ENCODE peak calls at places on chromosome 1, in eight cellular contexts. T is GM23248, L is HCT116, Q is fibroblast of lung, E is GM12878, N is MM.1S, K is keratinocyte, Z is mammary epithelial cell. R is an unnamed sample.

GRCh38 chr1:89942825-89943658 is 51.9 kb upstream of the ZNF326 start:
- DNase-seq in K (no peak), Z (no peak), N (no peak), E (no peak), Q (peak), L (no peak), T (peak), R (no peak)

GRCh38 chr1:46193984-46194570 is 4.2 kb downstream of the POMGNT1 start:
- DNase-seq in K (no peak), Q (no peak), T (no peak), Z (no peak), E (no peak), L (no peak), N (no peak), R (no peak)

GRCh38 chr1:68281946-68282615 is 49.8 kb upstream of the WLS start:
- DNase-seq in Z (no peak), T (no peak), N (no peak), K (no peak), E (no peak), Q (no peak), L (peak), R (no peak)

GRCh38 chr1:81160696-81161095 is 640.0 kb upstream of the ADGRL2 start:
- DNase-seq in K (no peak), L (no peak), T (no peak), E (no peak), N (peak), Z (no peak), Q (no peak), R (no peak)

GRCh38 chr1:172143384-172144025 is 277.0 kb upstream of the C1orf105 start:
- DNase-seq in K (no peak), E (no peak), T (peak), Q (peak), N (no peak), L (no peak), Z (peak), R (no peak)

GRCh38 chr1:53362270-53362669 is 34.4 kb upstream of the LRP8 start:
- DNase-seq in K (no peak), N (no peak), L (no peak), Z (no peak), Q (no peak), E (no peak), T (no peak), R (no peak)

GRCh38 chr1:43653339-43653738 is 3.4 kb downstream of the KDM4A start:
- DNase-seq in K (no peak), Q (peak), T (peak), E (peak), Z (peak), N (peak), L (no peak), R (no peak)

GRCh38 chr1:226390681-226391080 is 17.2 kb downstream of the PARP1 start:
- DNase-seq in Q (no peak), E (no peak), T (no peak), Z (peak), K (no peak), N (no peak), L (no peak), R (no peak)

GRCh38 chr1:112298558-112298957 is 97.5 kb upstream of the CTTNBP2NL start:
- DNase-seq in E (no peak), N (peak), K (peak), Z (peak), Q (peak), T (peak), L (peak), R (no peak)

GRCh38 chr1:44842763-44843655 is at the start of gene PTCH2:
- DNase-seq in T (peak), E (no peak), Z (peak), K (no peak), L (no peak), Q (peak), N (no peak), R (no peak)

GRCh38 chr1:243959998-243960397 is 91.1 kb upstream of the ZBTB18 start:
- DNase-seq in N (no peak), Q (no peak), E (no peak), K (no peak), L (no peak), T (no peak), Z (no peak), R (no peak)

GRCh38 chr1:202274611-202275010 is 67.1 kb downstream of the UBE2T start:
- DNase-seq in E (no peak), L (peak), Z (no peak), Q (no peak), T (peak), K (no peak), N (peak), R (no peak)

DNA sequence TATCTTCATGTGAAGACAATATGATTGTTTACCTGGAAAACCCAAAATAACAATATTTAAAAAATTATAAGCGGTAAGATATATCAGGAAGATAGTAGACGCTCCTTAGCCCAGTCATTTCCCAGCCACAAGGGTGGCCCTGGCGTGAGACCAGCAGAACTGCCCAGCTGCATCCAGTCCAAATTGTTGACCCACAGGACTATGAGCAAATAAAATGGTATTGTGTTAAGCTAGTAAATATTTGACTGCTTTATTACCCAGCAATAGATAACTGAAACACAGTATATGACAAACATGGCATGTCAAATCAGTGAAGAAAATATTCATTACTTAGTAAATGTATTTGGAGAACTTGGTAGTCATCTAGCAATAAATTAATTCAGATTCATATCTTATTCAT is 294.3 kb upstream of the SPAG17 start:
- DNase-seq in L (no peak), T (no peak), K (no peak), E (no peak), Z (no peak), Q (no peak), N (no peak), R (no peak)
- TF ChIP-seq EZH2 in L (no peak), T (no peak), K (no peak), E (no peak), Z (no peak), Q (no peak), N (no peak), R (no peak)

GRCh38 chr1:999797-1000356 is at the start of gene HES4:
- DNase-seq in Q (peak), L (peak), N (no peak), K (no peak), E (no peak), Z (peak), T (peak), R (peak)

GRCh38 chr1:1001057-1001630 is 1.2 kb upstream of the HES4 start:
- DNase-seq in E (no peak), Q (no peak), Z (no peak), T (no peak), K (no peak), L (no peak), N (no peak), R (no peak)

GRCh38 chr1:1003618-1004419 is 3.9 kb upstream of the HES4 start:
- DNase-seq in T (no peak), N (no peak), L (no peak), Z (no peak), E (no peak), Q (no peak), K (no peak), R (no peak)

GRCh38 chr1:1000357-1001056 is 610 bp upstream of the HES4 start:
- DNase-seq in N (no peak), L (peak), Z (peak), K (no peak), E (peak), Q (peak), T (peak), R (no peak)

GRCh38 chr1:1001631-1002300 is 1.9 kb upstream of the HES4 start:
- DNase-seq in Q (peak), L (peak), E (no peak), K (no peak), N (no peak), Z (peak), T (peak), R (no peak)
- TF ChIP-seq EZH2 in Q (no peak), L (no peak), E (no peak), K (no peak), N (no peak), Z (no peak), T (no peak), R (no peak)

GRCh38 chr1:32240140-32240951 is 6.7 kb upstream of the FAM167B start:
- DNase-seq in Z (peak), N (peak), T (peak), Q (peak), E (no peak), K (no peak), L (peak), R (no peak)
- TF ChIP-seq EZH2 in Z (no peak), N (no peak), T (no peak), Q (no peak), E (no peak), K (no peak), L (no peak), R (no peak)

DNA sequence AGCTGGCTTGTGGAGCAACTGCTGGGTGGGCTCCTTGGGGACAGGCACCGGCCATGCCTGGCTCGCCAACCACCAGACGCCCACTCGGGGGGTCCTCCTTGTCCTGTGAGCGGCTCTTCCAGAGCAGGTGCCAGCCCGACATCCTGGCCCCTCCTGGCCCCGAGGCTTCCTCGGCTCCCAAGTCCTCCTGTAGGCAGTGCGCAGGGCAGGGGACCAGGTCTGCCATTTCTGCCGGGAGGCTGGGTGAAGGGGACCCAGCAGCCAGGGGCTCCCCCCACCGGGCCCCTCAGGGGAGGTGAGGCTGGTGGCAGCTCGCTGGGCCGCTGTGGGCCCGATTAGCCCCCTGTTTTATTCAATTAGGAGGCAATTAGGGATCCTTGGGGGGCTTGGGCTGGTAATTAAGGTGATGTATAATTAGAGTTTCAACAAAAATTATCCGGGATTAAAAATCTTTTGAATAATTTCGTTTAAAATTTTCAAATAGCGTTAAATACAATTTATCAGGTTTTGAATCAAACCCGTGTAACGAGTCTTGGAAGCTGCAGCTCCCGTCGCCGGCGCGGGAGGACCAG is 4.0 kb downstream of the PRDM16 start:
- DNase-seq in N (no peak), K (no peak), L (no peak), Z (no peak), E (no peak), T (no peak), Q (no peak), R (no peak)
- TF ChIP-seq EZH2 in N (no peak), K (no peak), L (no peak), Z (no peak), E (no peak), T (peak), Q (no peak), R (no peak)

GRCh38 chr1:160400646-160401486 is 502 bp downstream of the VANGL2 start:
- DNase-seq in E (no peak), N (no peak), Q (no peak), T (no peak), Z (no peak), L (no peak), K (no peak), R (no peak)
- TF ChIP-seq EZH2 in E (no peak), N (no peak), Q (peak), T (no peak), Z (no peak), L (no peak), K (no peak), R (no peak)

GRCh38 chr1:37629726-37630425 is 4.8 kb downstream of the RSPO1 start:
- DNase-seq in K (no peak), Z (no peak), L (no peak), E (no peak), Q (no peak), N (no peak), T (no peak), R (no peak)
- TF ChIP-seq EZH2 in K (no peak), Z (no peak), L (no peak), E (no peak), Q (no peak), N (no peak), T (no peak), R (no peak)

DNA sequence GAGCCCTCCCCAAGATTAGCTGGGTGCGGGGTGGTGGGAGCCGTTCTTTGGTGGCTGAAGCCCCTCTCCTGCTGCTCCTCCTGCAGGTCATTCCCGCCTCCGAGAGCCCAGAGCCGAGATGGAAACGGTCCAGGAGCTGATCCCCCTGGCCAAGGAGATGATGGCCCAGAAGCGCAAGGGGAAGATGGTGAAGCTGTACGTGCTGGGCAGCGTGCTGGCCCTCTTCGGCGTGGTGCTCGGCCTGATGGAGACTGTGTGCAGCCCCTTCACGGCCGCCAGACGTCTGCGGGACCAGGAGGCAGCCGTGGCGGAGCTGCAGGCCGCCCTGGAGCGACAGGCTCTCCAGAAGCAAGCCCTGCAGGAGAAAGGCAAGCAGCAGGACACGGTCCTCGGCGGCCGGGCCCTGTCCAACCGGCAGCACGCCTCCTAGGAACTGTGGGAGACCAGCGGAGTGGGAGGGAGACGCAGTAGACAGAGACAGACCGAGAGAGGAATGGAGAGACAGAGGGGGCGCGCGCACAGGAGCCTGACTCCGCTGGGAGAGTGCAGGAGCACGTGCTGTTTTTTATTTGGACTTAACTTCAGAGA is 449 bp downstream of the G0S2 start:
- DNase-seq in T (peak), K (no peak), Q (peak), Z (no peak), N (no peak), E (no peak), L (no peak), R (no peak)
- TF ChIP-seq EZH2 in T (no peak), K (no peak), Q (no peak), Z (no peak), N (no peak), E (no peak), L (no peak), R (no peak)

GRCh38 chr1:223649222-223649621 is 16.3 kb downstream of the CAPN8 start:
- DNase-seq in E (no peak), Z (no peak), N (no peak), L (no peak), Q (no peak), K (no peak), T (no peak), R (no peak)
- TF ChIP-seq EZH2 in E (no peak), Z (no peak), N (no peak), L (no peak), Q (no peak), K (no peak), T (no peak), R (no peak)

DNA sequence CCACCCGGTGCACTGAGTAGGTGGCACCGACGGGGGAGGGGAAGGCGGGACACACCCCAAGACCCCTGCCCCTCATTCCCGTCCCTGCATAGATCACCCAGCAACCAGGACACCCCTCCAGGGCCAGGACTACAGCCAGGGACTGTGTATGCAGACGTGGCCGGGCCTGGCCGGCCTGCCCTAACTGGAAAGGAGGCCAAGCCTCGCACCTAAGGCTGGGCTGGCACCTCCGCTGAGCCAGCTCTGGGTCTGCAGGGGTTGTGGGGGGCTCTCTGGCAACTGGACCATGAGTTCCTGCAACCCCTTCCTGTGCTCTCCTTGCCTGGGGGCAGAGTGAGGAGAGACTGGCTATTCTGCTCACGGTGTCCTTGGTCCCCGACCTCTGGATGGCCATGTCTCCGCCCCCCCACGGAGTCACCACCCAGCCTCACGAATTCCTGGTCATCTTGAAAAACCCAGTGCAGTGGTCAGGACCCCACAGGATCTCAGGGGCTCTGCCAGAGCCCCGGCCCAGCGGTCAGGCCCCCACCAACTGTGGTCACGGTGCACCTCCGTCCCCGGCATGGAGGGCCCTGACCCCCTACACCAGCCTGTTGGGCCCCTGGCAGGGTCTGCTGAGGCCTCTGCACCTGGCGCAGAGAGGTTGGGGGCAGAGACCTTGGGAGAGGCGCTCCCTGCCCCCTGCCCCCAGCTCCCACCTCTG is 1.1 kb upstream of the FNDC10 start:
- DNase-seq in E (no peak), Z (no peak), Q (no peak), N (no peak), T (no peak), L (no peak), K (no peak), R (no peak)
- TF ChIP-seq EZH2 in E (no peak), Z (no peak), Q (no peak), N (no peak), T (no peak), L (no peak), K (no peak), R (no peak)